ENCODE peak calls at places on chromosome 15, in ten cellular contexts. U is EH; X is left cardiac atrium; S is effector CD4-positive, alpha-beta T cell; I is midbrain; A is NCI-H774; K is AG20443; C is sigmoid colon; V is nephron progenitor cell; P is M059J. Q is an unnamed sample.

GRCh38 chr15:80072285-80072684 is 12.8 kb downstream of the ZFAND6 start:
- DNase-seq in U (peak), X (no peak), S (no peak), I (peak), A (peak), K (peak), C (no peak), V (peak), P (peak), Q (peak)

GRCh38 chr15:39495871-39496459 is 84.9 kb upstream of the THBS1 start:
- DNase-seq in U (peak), X (no peak), S (no peak), I (no peak), A (no peak), K (peak), C (no peak), V (no peak), P (no peak), Q (no peak)

GRCh38 chr15:101033801-101034200 is 114.6 kb downstream of the LRRK1 start:
- DNase-seq in U (no peak), X (no peak), S (no peak), I (no peak), A (no peak), K (no peak), C (no peak), V (no peak), P (no peak), Q (no peak)

GRCh38 chr15:74783072-74783807 is 1.4 kb downstream of the CSK start:
- DNase-seq in U (peak), X (peak), S (no peak), I (no peak), A (no peak), K (peak), C (no peak), V (no peak), P (no peak), Q (no peak)

GRCh38 chr15:74382004-74382816 is 14.8 kb upstream of the CYP11A1 start:
- DNase-seq in U (peak), X (peak), S (peak), I (peak), A (peak), K (peak), C (peak), V (peak), P (peak), Q (no peak)

GRCh38 chr15:69337133-69337532 is 38.4 kb downstream of the PAQR5 start:
- DNase-seq in U (peak), X (no peak), S (no peak), I (no peak), A (no peak), K (no peak), C (no peak), V (no peak), P (peak), Q (no peak)

GRCh38 chr15:100103828-100104227 is 237.9 kb downstream of the ADAMTS17 start:
- DNase-seq in U (no peak), X (no peak), S (no peak), I (no peak), A (no peak), K (no peak), C (no peak), V (no peak), P (no peak), Q (no peak)

GRCh38 chr15:43242616-43243015 is 21.8 kb upstream of the EPB42 start:
- DNase-seq in U (no peak), X (no peak), S (no peak), I (no peak), A (no peak), K (no peak), C (no peak), V (no peak), P (no peak), Q (no peak)

GRCh38 chr15:51315726-51316125 is 22.7 kb downstream of the CYP19A1 start:
- DNase-seq in U (no peak), X (no peak), S (no peak), I (no peak), A (no peak), K (no peak), C (no peak), V (no peak), P (no peak), Q (no peak)

GRCh38 chr15:99167201-99167600 is 62.3 kb downstream of the SYNM start:
- DNase-seq in U (no peak), X (no peak), S (no peak), I (no peak), A (no peak), K (no peak), C (no peak), V (no peak), P (no peak), Q (no peak)

GRCh38 chr15:101439285-101439919 is 50.1 kb downstream of the PCSK6 start:
- DNase-seq in U (peak), X (no peak), S (no peak), I (no peak), A (no peak), K (peak), C (no peak), V (no peak), P (peak), Q (peak)